ENCODE peak calls at places on chromosomes 7 and 10, in five cellular contexts. I is omental fat pad, Q is foreskin keratinocyte, S is progenitor cell of endocrine pancreas, H is heart right ventricle. E is an unnamed sample.

GRCh38 chr7:57177856-57178767 is 45.9 kb upstream of the ZNF479 start:
- DNase-seq in I (no peak), Q (no peak), S (no peak), H (no peak), E (no peak)

GRCh38 chr7:44213872-44214595 is 13.3 kb downstream of the YKT6 start:
- DNase-seq in I (no peak), Q (no peak), S (no peak), H (no peak), E (peak)

GRCh38 chr7:132647311-132647710 is 71.0 kb upstream of the PLXNA4 start:
- DNase-seq in I (no peak), Q (no peak), S (no peak), H (no peak), E (no peak)

GRCh38 chr7:94216944-94217461 is 177.7 kb upstream of the COL1A2 start:
- DNase-seq in I (no peak), Q (no peak), S (no peak), H (no peak), E (no peak)

GRCh38 chr7:87545760-87546159 is 54.9 kb downstream of the ABCB1 start:
- DNase-seq in I (no peak), Q (no peak), S (no peak), H (no peak), E (no peak)

GRCh38 chr10:79404231-79404609 is 41.2 kb downstream of the ZCCHC24 start:
- DNase-seq in I (no peak), Q (no peak), S (no peak), H (peak), E (no peak)

GRCh38 chr7:34759477-34760125 is 101.6 kb downstream of the NPSR1 start:
- DNase-seq in I (no peak), Q (peak), S (no peak), H (no peak), E (peak)

GRCh38 chr7:2100278-2101205 is 132.2 kb downstream of the MAD1L1 start:
- DNase-seq in I (no peak), Q (no peak), S (no peak), H (no peak), E (peak)

GRCh38 chr10:49115015-49115795 is at the start of gene VSTM4:
- DNase-seq in I (no peak), Q (no peak), S (peak), H (peak), E (peak)

GRCh38 chr10:34904191-34904590 is 89.1 kb upstream of the PARD3 start:
- DNase-seq in I (no peak), Q (no peak), S (no peak), H (no peak), E (no peak)

GRCh38 chr7:80790877-80791276 is 128.0 kb downstream of the SEMA3C start:
- DNase-seq in I (no peak), Q (no peak), S (no peak), H (peak), E (no peak)

GRCh38 chr7:80427218-80427617 is 84.6 kb downstream of the GNAT3 start:
- DNase-seq in I (no peak), Q (no peak), S (no peak), H (no peak), E (no peak)

GRCh38 chr7:134029-134428 is 58.3 kb upstream of the FAM20C start:
- DNase-seq in I (no peak), Q (no peak), S (no peak), H (no peak), E (no peak)

GRCh38 chr7:142496545-142496991 is 238.7 kb upstream of the PRSS58 start:
- DNase-seq in I (no peak), Q (peak), S (no peak), H (no peak), E (peak)

GRCh38 chr10:58818889-58819288 is 306.2 kb downstream of the BICC1 start:
- DNase-seq in I (no peak), Q (no peak), S (no peak), H (no peak), E (no peak)

GRCh38 chr10:112265745-112266144 is 17.5 kb upstream of the TECTB start:
- DNase-seq in I (no peak), Q (no peak), S (no peak), H (no peak), E (no peak)

GRCh38 chr7:19519443-19519977 is 189.3 kb downstream of the POLR1F start:
- DNase-seq in I (no peak), Q (peak), S (no peak), H (peak), E (no peak)

GRCh38 chr10:124035928-124036558 is 57.4 kb downstream of the CHST15 start:
- DNase-seq in I (no peak), Q (no peak), S (peak), H (no peak), E (peak)

GRCh38 chr7:4023502-4023901 is 658.6 kb upstream of the FOXK1 start:
- DNase-seq in I (no peak), Q (no peak), S (no peak), H (no peak), E (no peak)

GRCh38 chr10:64574371-64574770 is 1053.2 kb downstream of the REEP3 start:
- DNase-seq in I (no peak), Q (no peak), S (no peak), H (no peak), E (no peak)

GRCh38 chr10:101295266-101295665 is 58.7 kb upstream of the BTRC start:
- DNase-seq in I (no peak), Q (no peak), S (no peak), H (no peak), E (no peak)

GRCh38 chr7:133354546-133355324 is 101.9 kb downstream of the EXOC4 start:
- DNase-seq in I (no peak), Q (no peak), S (no peak), H (no peak), E (no peak)

GRCh38 chr10:73785721-73786511 is 510 bp downstream of the ZSWIM8 start:
- DNase-seq in I (no peak), Q (peak), S (peak), H (peak), E (peak)

GRCh38 chr7:15889501-15889900 is 203.0 kb upstream of the MEOX2 start:
- DNase-seq in I (no peak), Q (peak), S (no peak), H (peak), E (no peak)

GRCh38 chr10:76127984-76128589 is 696.7 kb downstream of the LRMDA start:
- DNase-seq in I (no peak), Q (no peak), S (no peak), H (no peak), E (no peak)

GRCh38 chr10:133260895-133261725 is 15.6 kb downstream of the ADAM8 start:
- DNase-seq in I (no peak), Q (no peak), S (no peak), H (peak), E (peak)

GRCh38 chr10:111076191-111076681 is 593 bp upstream of the ADRA2A start:
- DNase-seq in I (no peak), Q (peak), S (peak), H (peak), E (peak)

GRCh38 chr10:103806376-103807320 is 48.7 kb downstream of the SH3PXD2A start:
- DNase-seq in I (no peak), Q (no peak), S (no peak), H (peak), E (no peak)
- TF ChIP-seq CTCF in I (no peak), Q (no peak), S (no peak), H (no peak), E (no peak)

GRCh38 chr10:71761541-71762113 is 11.7 kb downstream of the VSIR start:
- DNase-seq in I (no peak), Q (no peak), S (no peak), H (no peak), E (no peak)
- TF ChIP-seq CTCF in I (no peak), Q (peak), S (peak), H (no peak), E (no peak)

GRCh38 chr10:29142516-29143314 is 146.2 kb upstream of the LYZL1 start:
- DNase-seq in I (no peak), Q (no peak), S (no peak), H (no peak), E (no peak)
- TF ChIP-seq CTCF in I (no peak), Q (no peak), S (peak), H (no peak), E (no peak)

DNA sequence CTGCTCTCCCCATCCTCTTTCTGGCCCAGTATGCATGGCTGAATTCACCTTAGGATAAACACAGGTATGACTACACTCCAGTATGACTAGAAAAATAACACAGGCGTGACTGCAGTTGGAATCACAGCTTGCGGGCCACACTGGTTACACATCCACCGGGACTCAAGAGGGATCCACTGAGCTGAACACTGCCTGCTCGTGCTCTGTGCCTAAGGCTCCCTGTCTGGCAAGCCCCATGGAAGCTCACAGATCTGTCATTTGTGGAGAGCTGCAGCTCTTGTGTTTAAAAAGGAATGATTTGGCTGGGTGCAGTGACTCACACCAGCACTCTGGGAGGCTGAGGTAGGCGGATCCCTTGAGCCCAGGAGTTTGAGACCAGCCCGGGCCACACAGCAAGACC is 26.8 kb downstream of the VOPP1 start:
- DNase-seq in I (no peak), Q (peak), S (no peak), H (peak), E (no peak)
- TF ChIP-seq CTCF in I (no peak), Q (peak), S (no peak), H (no peak), E (no peak)